ENCODE peak calls at places on chromosomes 7 and 10, in ten cellular contexts. S, G, B, V, L, D, E, J, N and T are unnamed samples.

GRCh38 chr10:16789266-16789665 is 28.0 kb downstream of the RSU1 start:
- DNase-seq in E (no peak), L (no peak), V (no peak), N (no peak), G (no peak), J (no peak), D (no peak), B (no peak), S (no peak), T (no peak)

GRCh38 chr10:17816208-17816607 is 7.1 kb downstream of the MRC1 start:
- DNase-seq in L (no peak), J (no peak), N (no peak), S (no peak), E (no peak), B (no peak), V (no peak), D (no peak), G (no peak), T (no peak)

GRCh38 chr10:54094321-54094720 is 706.7 kb downstream of the PCDH15 start:
- DNase-seq in S (no peak), E (no peak), V (no peak), D (no peak), J (no peak), B (no peak), N (no peak), L (no peak), G (no peak), T (no peak)

GRCh38 chr7:152411389-152411788 is 24.4 kb downstream of the KMT2C start:
- DNase-seq in E (no peak), B (no peak), G (no peak), N (no peak), L (no peak), D (no peak), S (no peak), V (no peak), J (no peak), T (no peak)

GRCh38 chr10:7111574-7111973 is 299.3 kb downstream of the SFMBT2 start:
- DNase-seq in B (no peak), S (no peak), V (peak), L (no peak), D (no peak), N (peak), E (no peak), G (no peak), J (no peak), T (peak)

GRCh38 chr7:142496545-142496991 is 238.7 kb upstream of the PRSS58 start:
- DNase-seq in J (peak), E (no peak), N (peak), G (no peak), V (peak), D (peak), B (no peak), S (no peak), L (no peak), T (peak)

GRCh38 chr7:106278695-106279094 is 6.1 kb downstream of the NAMPT start:
- DNase-seq in D (no peak), G (no peak), E (no peak), B (no peak), L (no peak), J (no peak), S (no peak), V (no peak), N (peak), T (no peak)

GRCh38 chr10:102994551-102995295 is 76.6 kb downstream of the CNNM2 start:
- DNase-seq in E (no peak), N (no peak), G (no peak), D (no peak), B (no peak), J (no peak), V (no peak), S (no peak), L (no peak), T (no peak)

GRCh38 chr10:96334888-96335526 is 23.8 kb downstream of the OPALIN start:
- DNase-seq in J (peak), D (peak), B (peak), G (no peak), S (no peak), L (no peak), E (peak), V (peak), N (peak), T (peak)

GRCh38 chr10:103661198-103661950 is 167.9 kb downstream of the NEURL1 start:
- DNase-seq in B (peak), V (peak), S (peak), G (peak), D (no peak), N (peak), J (no peak), E (no peak), L (peak), T (no peak)

GRCh38 chr10:104577171-104577570 is 63.9 kb upstream of the SORCS3 start:
- DNase-seq in N (no peak), B (no peak), E (no peak), G (no peak), J (no peak), V (no peak), L (no peak), S (no peak), D (no peak), T (no peak)

GRCh38 chr7:50556247-50556976 is 8.8 kb downstream of the DDC start:
- DNase-seq in D (no peak), G (no peak), B (no peak), S (no peak), L (no peak), E (no peak), V (peak), J (no peak), N (no peak), T (no peak)

GRCh38 chr10:69632516-69633199 is 2.6 kb downstream of the FAM241B start:
- DNase-seq in N (peak), S (no peak), V (no peak), B (no peak), E (no peak), J (no peak), L (no peak), G (peak), D (no peak), T (no peak)

GRCh38 chr10:87862644-87863101 is 660 bp downstream of the KLLN start:
- DNase-seq in G (peak), E (no peak), L (no peak), J (peak), N (no peak), D (no peak), S (no peak), B (no peak), V (no peak), T (no peak)

GRCh38 chr10:75111906-75112703 is 649 bp downstream of the SAMD8 start:
- DNase-seq in E (peak), S (peak), V (peak), D (peak), G (peak), B (no peak), N (peak), J (peak), L (peak), T (peak)

GRCh38 chr7:109868215-109868614 is 1222.7 kb upstream of the LRRN3 start:
- DNase-seq in N (no peak), J (no peak), D (no peak), B (no peak), S (no peak), E (no peak), V (no peak), G (no peak), L (no peak), T (no peak)

GRCh38 chr7:33237034-33237433 is 107.7 kb downstream of the BBS9 start:
- DNase-seq in V (no peak), E (no peak), D (no peak), L (no peak), J (no peak), B (no peak), S (no peak), N (no peak), G (no peak), T (no peak)